ENCODE peak calls at places on chromosomes 7 and 10, in five cellular contexts. I, A, R, D and K are unnamed samples.

GRCh38 chr10:93921338-93921737 is 27.6 kb downstream of the SLC35G1 start:
- DNase-seq in R (peak), A (no peak), D (no peak), I (no peak), K (no peak)

GRCh38 chr10:43120948-43121290 is 17.3 kb upstream of the CSGALNACT2 start:
- DNase-seq in R (peak), A (no peak), D (no peak), I (no peak), K (peak)

GRCh38 chr10:78654047-78654590 is 414.6 kb upstream of the ZMIZ1 start:
- DNase-seq in D (no peak), A (no peak), I (no peak), R (no peak), K (no peak)

GRCh38 chr10:115043719-115044118 is 49.4 kb upstream of the ATRNL1 start:
- DNase-seq in A (no peak), D (no peak), R (no peak), I (no peak), K (no peak)

GRCh38 chr7:124155400-124156022 is 122.6 kb upstream of the TMEM229A start:
- DNase-seq in A (peak), R (no peak), D (peak), I (peak), K (no peak)

GRCh38 chr10:131013281-131013680 is 298.2 kb downstream of the TCERG1L start:
- DNase-seq in D (no peak), R (no peak), A (no peak), I (no peak), K (peak)

GRCh38 chr10:77179015-77179695 is 458.5 kb downstream of the KCNMA1 start:
- DNase-seq in D (no peak), R (no peak), A (peak), I (peak), K (no peak)

GRCh38 chr7:135710417-135711138 is 17.4 kb downstream of the SLC13A4 start:
- DNase-seq in D (no peak), A (peak), I (no peak), R (no peak), K (no peak)

GRCh38 chr7:157593541-157593940 is 256.7 kb downstream of the DNAJB6 start:
- DNase-seq in I (no peak), D (no peak), A (no peak), R (no peak), K (peak)

GRCh38 chr7:6413637-6414036 is 34.1 kb downstream of the DAGLB start:
- DNase-seq in I (no peak), D (no peak), R (no peak), A (no peak), K (no peak)

GRCh38 chr7:103609778-103610177 is 163.8 kb upstream of the SLC26A5 start:
- DNase-seq in A (no peak), I (no peak), D (no peak), R (no peak), K (no peak)